ENCODE peak calls at places on chromosomes 3 and 15, in four cellular contexts. W, F, N and D are unnamed samples.

GRCh38 chr15:58284293-58284692 is 146.1 kb downstream of the AQP9 start:
- DNase-seq in W (no peak), N (no peak), F (no peak), D (no peak)

GRCh38 chr3:8239718-8240698 is 261.6 kb upstream of the LMCD1 start:
- DNase-seq in W (peak; percentile 27), F (no peak), N (peak; percentile 66), D (peak; percentile 52)

GRCh38 chr3:165640970-165641369 is 196.3 kb downstream of the BCHE start:
- DNase-seq in W (no peak), F (no peak), N (no peak), D (no peak)

GRCh38 chr3:154275965-154276364 is 48.3 kb downstream of the DHX36 start:
- DNase-seq in F (no peak), W (no peak), N (no peak), D (no peak)

GRCh38 chr3:59573911-59574310 is 524.1 kb upstream of the CFAP20DC start:
- DNase-seq in N (peak; percentile 22), W (no peak), F (no peak), D (no peak)

GRCh38 chr15:52288051-52288942 is 7.3 kb downstream of the MYO5C start:
- DNase-seq in N (peak; percentile 97), F (no peak), W (peak; percentile 99), D (no peak)

GRCh38 chr3:192907784-192908183 is 9.9 kb downstream of the MB21D2 start:
- DNase-seq in W (no peak), N (no peak), F (no peak), D (no peak)

GRCh38 chr3:131141770-131142169 is 115.1 kb downstream of the NEK11 start:
- DNase-seq in W (no peak), N (no peak), F (no peak), D (no peak)

DNA sequence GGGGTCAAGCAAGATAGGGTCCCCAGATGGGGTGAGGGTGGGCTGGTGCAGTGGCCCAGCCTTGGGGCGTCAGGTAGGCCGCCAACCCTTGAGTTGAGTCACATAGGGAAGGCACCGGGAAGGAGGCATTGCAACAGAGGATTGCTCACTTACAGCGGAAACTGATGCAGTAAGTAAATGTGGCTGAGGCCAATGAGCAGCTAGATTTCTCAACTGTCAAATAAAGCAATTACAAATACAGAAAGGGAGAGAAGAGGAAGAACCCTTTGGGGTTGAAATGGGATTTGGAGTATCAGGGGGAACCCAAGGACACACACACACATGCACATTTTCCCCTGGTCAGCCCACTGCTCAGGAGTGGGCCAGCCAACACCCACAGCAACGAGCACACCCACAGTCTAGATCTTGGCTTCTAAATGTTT is 44.0 kb downstream of the CHSY1 start:
- DNase-seq in N (no peak), W (no peak), F (no peak), D (no peak)
- TF ChIP-seq CHD4 in N (no peak), W (no peak), F (no peak), D (no peak)

DNA sequence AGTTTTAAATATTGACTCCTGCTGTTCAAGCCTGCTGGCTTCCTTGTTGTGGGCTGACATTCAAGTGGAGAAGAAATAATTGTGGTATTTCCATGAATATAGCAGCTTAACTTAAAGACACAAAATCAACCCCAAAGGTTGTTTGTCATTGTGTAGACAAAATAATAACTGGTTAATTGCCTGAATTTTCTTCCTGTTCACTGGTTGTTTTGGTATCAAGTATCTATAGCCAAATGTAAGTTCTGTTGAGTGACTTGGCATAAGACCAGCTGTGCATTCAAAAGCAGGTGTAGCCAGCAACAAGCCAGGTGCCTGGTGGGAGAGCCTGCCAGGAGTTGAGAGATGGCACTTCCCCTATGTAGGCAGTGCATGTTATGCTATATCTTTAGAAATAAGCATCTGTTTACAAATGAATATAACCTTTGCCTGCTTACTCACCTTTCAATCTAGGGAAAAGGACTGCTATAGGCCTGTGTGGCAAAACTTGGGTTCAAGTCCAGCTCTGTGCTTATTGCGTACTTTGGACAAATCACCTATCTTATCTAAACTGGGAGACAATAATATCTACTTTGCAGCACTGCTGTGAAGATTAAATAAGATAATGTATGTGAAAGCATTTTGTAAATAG is 84.9 kb upstream of the TBL1XR1 start:
- DNase-seq in W (no peak), N (no peak), F (no peak), D (no peak)
- TF ChIP-seq CHD4 in W (no peak), N (no peak), F (no peak), D (no peak)

GRCh38 chr15:99409097-99409473 is 156.7 kb upstream of the MEF2A start:
- DNase-seq in N (peak; percentile 75), F (no peak), W (peak; percentile 66), D (no peak)
- TF ChIP-seq CHD4 in N (no peak), F (no peak), W (no peak), D (no peak)

GRCh38 chr15:63186065-63186464 is 3.3 kb upstream of the RAB8B start:
- DNase-seq in N (peak; percentile 66), W (peak; percentile 41), F (no peak), D (no peak)
- TF ChIP-seq CHD4 in N (no peak), W (no peak), F (no peak), D (no peak)

GRCh38 chr3:108546249-108546648 is 35.9 kb upstream of the MYH15 start:
- DNase-seq in W (no peak), F (no peak), N (no peak), D (no peak)
- TF ChIP-seq CHD4 in W (no peak), F (no peak), N (no peak), D (no peak)

DNA sequence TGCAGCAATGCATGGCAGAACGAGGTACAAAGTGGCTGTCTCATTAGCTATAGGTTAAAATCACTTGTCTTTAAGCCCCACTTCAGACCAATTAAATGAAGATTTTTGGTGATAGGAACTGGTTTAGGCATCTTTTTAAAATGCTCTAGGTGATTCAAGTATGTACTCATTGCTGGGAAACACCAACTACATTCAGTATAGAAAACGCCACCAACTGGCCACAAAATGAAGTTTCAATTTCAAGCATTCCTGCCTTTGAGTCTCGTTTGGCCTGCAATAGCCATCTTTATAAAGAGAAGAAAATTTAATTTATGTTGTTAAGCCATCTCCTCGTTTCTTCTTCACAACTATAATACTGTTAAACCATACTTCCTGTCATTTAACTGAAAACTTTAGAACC is 587.9 kb downstream of the GBE1 start:
- DNase-seq in F (no peak), W (peak; percentile 10), N (peak; percentile 5), D (no peak)
- TF ChIP-seq CHD4 in F (no peak), W (no peak), N (no peak), D (no peak)

GRCh38 chr15:44023176-44023575 is 171.9 kb downstream of the FRMD5 start:
- DNase-seq in W (no peak), N (no peak), F (no peak), D (peak; percentile 2)

GRCh38 chr15:44033894-44034293 is 161.2 kb downstream of the FRMD5 start:
- DNase-seq in F (no peak), W (no peak), N (peak; percentile 15), D (no peak)

GRCh38 chr15:44029940-44030568 is 165.0 kb downstream of the FRMD5 start:
- DNase-seq in F (no peak), N (no peak), W (no peak), D (no peak)

GRCh38 chr15:44029003-44029402 is 166.1 kb downstream of the FRMD5 start:
- DNase-seq in W (no peak), N (no peak), F (no peak), D (no peak)

GRCh38 chr15:44028349-44028748 is 166.7 kb downstream of the FRMD5 start:
- DNase-seq in W (no peak), F (no peak), N (no peak), D (no peak)
- TF ChIP-seq CHD4 in W (no peak), F (no peak), N (no peak), D (no peak)